ENCODE peak calls at places on chromosomes 6 and 20, in four cellular contexts. N is COR-L47, Y is pancreas, A is astrocyte of the spinal cord. G is an unnamed sample.

GRCh38 chr20:57620274-57620990 is at the start of gene ZBP1:
- DNase-seq in N (no peak), Y (no peak), A (no peak), G (no peak)

GRCh38 chr6:16333580-16333979 is 95.2 kb downstream of the GMPR start:
- DNase-seq in N (no peak), Y (no peak), A (peak; percentile 64), G (peak; percentile 61)

GRCh38 chr20:52104546-52105044 is 87.0 kb downstream of the ZFP64 start:
- DNase-seq in N (no peak), Y (peak; percentile 53), A (peak; percentile 17), G (no peak)

GRCh38 chr6:31592396-31592771 is 422 bp downstream of the NCR3 start:
- DNase-seq in N (no peak), Y (no peak), A (no peak), G (no peak)

GRCh38 chr6:31010393-31011060 is at the start of gene MUC22:
- DNase-seq in N (no peak), Y (no peak), A (peak; percentile 33), G (no peak)

GRCh38 chr6:140002406-140003022 is 628.1 kb upstream of the CITED2 start:
- DNase-seq in N (no peak), Y (no peak), A (no peak), G (no peak)

GRCh38 chr20:62918137-62918536 is 8.2 kb downstream of the DIDO1 start:
- DNase-seq in N (no peak), Y (no peak), A (no peak), G (no peak)

GRCh38 chr6:67221226-67221625 is 1413.9 kb upstream of the ADGRB3 start:
- DNase-seq in N (no peak), Y (no peak), A (no peak), G (no peak)

GRCh38 chr20:62159835-62160234 is 16.3 kb downstream of the SS18L1 start:
- DNase-seq in N (no peak), Y (no peak), A (peak; percentile 9), G (no peak)